ENCODE peak calls at places on chromosome 19, in six cellular contexts. One of them, this sample, is unnamed.

GRCh38 chr19:38155453-38155852 is 68.6 kb downstream of the DPF1 start:
- DNase-seq in H9: no peak
- DNase-seq in neuronal stem cell: no peak
- DNase-seq in H1: no peak
- DNase-seq in mesendoderm: peak; percentile 20
- DNase-seq in IMR-90: peak; percentile 58
- DNase-seq in this sample: peak; percentile 28

GRCh38 chr19:53102186-53102585 is 1.0 kb downstream of the ZNF160 start:
- DNase-seq in H9: no peak
- DNase-seq in neuronal stem cell: peak; percentile 5
- DNase-seq in H1: no peak
- DNase-seq in mesendoderm: peak; percentile 29
- DNase-seq in IMR-90: no peak
- DNase-seq in this sample: no peak

GRCh38 chr19:17751103-17751911 is at the start of gene FCHO1:
- DNase-seq in H9: no peak
- DNase-seq in neuronal stem cell: no peak
- DNase-seq in H1: no peak
- DNase-seq in mesendoderm: no peak
- DNase-seq in IMR-90: no peak
- DNase-seq in this sample: no peak

GRCh38 chr19:17862711-17863519 is 3.2 kb downstream of the RPL18A start:
- DNase-seq in H9: no peak
- DNase-seq in neuronal stem cell: no peak
- DNase-seq in H1: no peak
- DNase-seq in mesendoderm: no peak
- DNase-seq in IMR-90: no peak
- DNase-seq in this sample: no peak

GRCh38 chr19:40609561-40610395 is 8.6 kb downstream of the LTBP4 start:
- DNase-seq in H9: peak; percentile 95
- DNase-seq in neuronal stem cell: peak; percentile 80
- DNase-seq in H1: peak; percentile 99
- DNase-seq in mesendoderm: peak; percentile 95
- DNase-seq in IMR-90: no peak
- DNase-seq in this sample: peak; percentile 76

GRCh38 chr19:56087647-56088346 is 33.3 kb downstream of the ZNF787 start:
- DNase-seq in H9: no peak
- DNase-seq in neuronal stem cell: no peak
- DNase-seq in H1: no peak
- DNase-seq in mesendoderm: no peak
- DNase-seq in IMR-90: no peak
- DNase-seq in this sample: no peak

GRCh38 chr19:30888937-30889336 is 460.3 kb downstream of the TSHZ3 start:
- DNase-seq in H9: peak; percentile 39
- DNase-seq in neuronal stem cell: no peak
- DNase-seq in H1: no peak
- DNase-seq in mesendoderm: no peak
- DNase-seq in IMR-90: no peak
- DNase-seq in this sample: no peak

GRCh38 chr19:46928951-46929350 is 68.2 kb downstream of the ARHGAP35 start:
- DNase-seq in H9: no peak
- DNase-seq in neuronal stem cell: no peak
- DNase-seq in H1: no peak
- DNase-seq in mesendoderm: no peak
- DNase-seq in IMR-90: peak; percentile 27
- DNase-seq in this sample: peak; percentile 32

GRCh38 chr19:10533656-10534386 is 9.9 kb upstream of the ATG4D start:
- DNase-seq in H9: no peak
- DNase-seq in neuronal stem cell: no peak
- DNase-seq in H1: no peak
- DNase-seq in mesendoderm: no peak
- DNase-seq in IMR-90: peak; percentile 88
- DNase-seq in this sample: peak; percentile 98

GRCh38 chr19:17292301-17293074 is 10.7 kb downstream of the ABHD8 start:
- DNase-seq in H9: peak; percentile 95
- DNase-seq in neuronal stem cell: peak; percentile 79
- DNase-seq in H1: peak; percentile 98
- DNase-seq in mesendoderm: peak; percentile 98
- DNase-seq in IMR-90: peak; percentile 82
- DNase-seq in this sample: peak; percentile 94

GRCh38 chr19:46609511-46610412 is 8.6 kb downstream of the CALM3 start:
- DNase-seq in H9: no peak
- DNase-seq in neuronal stem cell: no peak
- DNase-seq in H1: no peak
- DNase-seq in mesendoderm: no peak
- DNase-seq in IMR-90: no peak
- DNase-seq in this sample: no peak

DNA sequence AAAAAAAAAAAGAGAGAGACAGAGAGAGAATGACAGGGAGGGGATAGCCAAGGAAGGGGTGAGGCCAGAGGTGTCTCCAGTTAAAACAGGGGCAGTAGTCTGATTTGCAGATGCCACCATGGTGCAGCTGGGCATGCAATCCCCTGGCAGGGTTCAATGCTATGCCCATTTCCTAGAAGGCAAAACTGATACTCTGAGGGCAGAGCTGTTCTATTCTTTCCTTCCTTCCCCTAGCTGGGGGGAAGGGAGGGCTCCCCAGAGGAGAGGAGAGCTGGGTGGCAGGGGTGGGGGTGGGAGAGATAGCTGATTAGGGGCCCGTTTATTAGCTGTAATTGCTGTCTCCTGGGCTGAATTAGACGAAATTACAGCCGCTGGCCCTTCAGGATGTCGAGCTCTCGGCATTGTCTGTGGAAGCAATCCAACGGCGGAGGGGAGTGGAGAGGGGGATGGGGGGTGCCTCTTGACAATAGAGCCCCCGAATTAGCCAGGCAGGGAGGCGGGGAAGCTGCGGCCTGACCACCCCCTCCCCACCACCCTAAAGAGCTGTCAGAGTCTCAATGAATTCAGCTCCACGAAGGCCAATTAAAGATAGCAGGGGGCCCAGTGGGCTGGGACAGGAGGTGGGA is 14.4 kb upstream of the DPP9 start:
- DNase-seq in H9: no peak
- DNase-seq in neuronal stem cell: peak; percentile 64
- DNase-seq in H1: no peak
- DNase-seq in mesendoderm: no peak
- DNase-seq in IMR-90: no peak
- DNase-seq in this sample: no peak
- H3K4me1 ChIP-seq in H9: no peaks in the 10 kb centered on the region
- H3K4me1 ChIP-seq in neuronal stem cell: peaks cover 13% of the 10 kb centered on the region
- H3K4me1 ChIP-seq in H1: peaks cover 9% of the 10 kb centered on the region
- H3K4me1 ChIP-seq in mesendoderm: no peaks in the 10 kb centered on the region
- H3K4me1 ChIP-seq in IMR-90: no peaks in the 10 kb centered on the region
- H3K4me1 ChIP-seq in this sample: peaks cover 3% of the 10 kb centered on the region

DNA sequence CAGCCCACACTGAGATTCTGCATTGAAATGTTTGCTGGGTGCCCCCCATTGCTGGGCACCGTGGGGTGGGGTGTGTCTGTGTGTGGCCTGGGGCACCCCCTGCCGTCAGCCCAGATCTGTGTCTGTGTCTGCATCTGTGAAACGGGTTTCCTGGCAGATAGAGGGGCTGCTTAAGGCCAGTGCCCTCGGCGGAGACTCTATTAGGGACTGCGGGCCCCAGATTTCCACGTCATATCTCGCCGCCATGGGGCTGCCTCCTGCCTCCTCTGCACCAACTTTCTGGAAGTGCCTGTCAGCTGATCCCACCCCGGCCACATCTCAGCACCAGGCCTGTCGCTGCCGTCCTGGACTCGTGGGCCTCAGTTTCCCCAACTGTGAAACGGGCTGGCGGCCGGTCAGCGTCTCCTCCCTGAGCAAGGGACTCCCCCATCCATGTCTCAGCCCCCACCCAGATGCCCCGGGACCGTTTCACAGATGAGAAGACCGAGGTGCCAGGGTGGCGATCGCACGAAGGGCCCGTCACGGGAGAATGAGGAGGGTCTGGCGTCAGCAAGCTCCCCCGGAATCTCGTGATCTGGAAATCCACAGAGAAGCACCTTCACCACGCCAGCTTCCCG is 21.4 kb downstream of the ARID3A start:
- DNase-seq in H9: no peak
- DNase-seq in neuronal stem cell: no peak
- DNase-seq in H1: no peak
- DNase-seq in mesendoderm: no peak
- DNase-seq in IMR-90: no peak
- DNase-seq in this sample: no peak
- H2BK15ac ChIP-seq in H9: no peak overlapping the region
- H2BK15ac ChIP-seq in neuronal stem cell: no peak overlapping the region
- H2BK15ac ChIP-seq in H1: no peak overlapping the region
- H2BK15ac ChIP-seq in mesendoderm: no peak overlapping the region
- H2BK15ac ChIP-seq in IMR-90: no peak overlapping the region
- H2BK15ac ChIP-seq in this sample: no peak overlapping the region

DNA sequence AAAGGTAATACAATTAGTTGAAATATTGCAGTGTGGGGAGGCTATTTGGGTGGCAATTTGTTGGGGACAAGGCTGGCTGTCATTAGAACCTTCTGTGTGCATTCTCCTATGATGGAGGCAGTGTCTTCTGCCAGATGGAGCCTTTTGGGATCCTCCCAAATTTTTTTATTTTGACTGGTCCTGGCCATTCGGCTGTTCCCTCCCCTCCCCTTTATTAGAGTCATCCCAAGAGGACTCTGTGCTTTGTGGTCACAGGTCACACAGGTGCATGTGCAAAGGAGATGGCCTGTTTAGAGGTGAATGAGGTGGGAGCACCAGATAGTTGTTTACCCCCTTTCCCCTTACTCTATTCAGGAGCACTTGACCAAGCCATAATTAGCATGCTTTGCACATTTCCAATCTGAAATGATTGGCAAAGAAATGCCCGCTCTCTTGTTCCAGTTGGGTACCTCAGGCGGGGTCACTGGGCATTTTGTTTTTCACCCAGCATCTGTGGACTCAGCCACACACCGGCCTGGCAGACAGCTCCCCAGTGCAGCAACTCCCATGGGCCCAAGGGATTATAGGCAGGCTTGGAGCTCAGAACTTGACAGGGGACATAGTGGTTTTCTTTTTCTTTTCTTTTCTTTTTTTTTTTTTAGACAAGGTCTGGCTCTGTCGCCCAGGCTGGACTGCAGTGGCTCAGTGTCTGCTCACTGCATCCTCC is 19.8 kb downstream of the GATAD2A start:
- DNase-seq in H9: no peak
- DNase-seq in neuronal stem cell: no peak
- DNase-seq in H1: no peak
- DNase-seq in mesendoderm: no peak
- DNase-seq in IMR-90: no peak
- DNase-seq in this sample: no peak
- H3K4me1 ChIP-seq in H9: peaks cover 2% of the 10 kb centered on the region
- H3K4me1 ChIP-seq in neuronal stem cell: no peaks in the 10 kb centered on the region
- H3K4me1 ChIP-seq in H1: peaks cover 7% of the 10 kb centered on the region
- H3K4me1 ChIP-seq in mesendoderm: no peaks in the 10 kb centered on the region
- H3K4me1 ChIP-seq in IMR-90: no peaks in the 10 kb centered on the region
- H3K4me1 ChIP-seq in this sample: peaks cover 14% of the 10 kb centered on the region

GRCh38 chr19:50147462-50148423 is 15.3 kb downstream of the IZUMO2 start:
- DNase-seq in H9: peak; percentile 89
- DNase-seq in neuronal stem cell: peak; percentile 89
- DNase-seq in H1: peak; percentile 86
- DNase-seq in mesendoderm: peak; percentile 96
- DNase-seq in IMR-90: peak; percentile 92
- DNase-seq in this sample: peak; percentile 67
- H2BK15ac ChIP-seq in H9: no peak overlapping the region
- H2BK15ac ChIP-seq in neuronal stem cell: peak overlapping the region; percentile 62
- H2BK15ac ChIP-seq in H1: no peak overlapping the region
- H2BK15ac ChIP-seq in mesendoderm: no peak overlapping the region
- H2BK15ac ChIP-seq in IMR-90: no peak overlapping the region
- H2BK15ac ChIP-seq in this sample: no peak overlapping the region

GRCh38 chr19:45113628-45114027 is 20.6 kb downstream of the PPP1R37 start:
- DNase-seq in H9: no peak
- DNase-seq in neuronal stem cell: no peak
- DNase-seq in H1: no peak
- DNase-seq in mesendoderm: no peak
- DNase-seq in IMR-90: no peak
- DNase-seq in this sample: no peak

GRCh38 chr19:45114116-45114515 is 21.1 kb downstream of the PPP1R37 start:
- DNase-seq in H9: no peak
- DNase-seq in neuronal stem cell: no peak
- DNase-seq in H1: no peak
- DNase-seq in mesendoderm: no peak
- DNase-seq in IMR-90: no peak
- DNase-seq in this sample: no peak

GRCh38 chr19:45117167-45117594 is 24.2 kb downstream of the PPP1R37 start:
- DNase-seq in H9: no peak
- DNase-seq in neuronal stem cell: no peak
- DNase-seq in H1: no peak
- DNase-seq in mesendoderm: no peak
- DNase-seq in IMR-90: peak; percentile 20
- DNase-seq in this sample: peak; percentile 40

GRCh38 chr19:45117666-45118065 is 24.7 kb downstream of the PPP1R37 start:
- DNase-seq in H9: no peak
- DNase-seq in neuronal stem cell: no peak
- DNase-seq in H1: no peak
- DNase-seq in mesendoderm: no peak
- DNase-seq in IMR-90: no peak
- DNase-seq in this sample: no peak

GRCh38 chr19:45115809-45116615 is 23.0 kb downstream of the PPP1R37 start:
- DNase-seq in H9: no peak
- DNase-seq in neuronal stem cell: no peak
- DNase-seq in H1: no peak
- DNase-seq in mesendoderm: no peak
- DNase-seq in IMR-90: no peak
- DNase-seq in this sample: no peak
- H3K4me1 ChIP-seq in H9: no peaks in the 10 kb centered on the region
- H3K4me1 ChIP-seq in neuronal stem cell: peaks cover 16% of the 10 kb centered on the region
- H3K4me1 ChIP-seq in H1: peaks cover 21% of the 10 kb centered on the region
- H3K4me1 ChIP-seq in mesendoderm: no peaks in the 10 kb centered on the region
- H3K4me1 ChIP-seq in IMR-90: no peaks in the 10 kb centered on the region
- H3K4me1 ChIP-seq in this sample: peaks cover 25% of the 10 kb centered on the region

DNA sequence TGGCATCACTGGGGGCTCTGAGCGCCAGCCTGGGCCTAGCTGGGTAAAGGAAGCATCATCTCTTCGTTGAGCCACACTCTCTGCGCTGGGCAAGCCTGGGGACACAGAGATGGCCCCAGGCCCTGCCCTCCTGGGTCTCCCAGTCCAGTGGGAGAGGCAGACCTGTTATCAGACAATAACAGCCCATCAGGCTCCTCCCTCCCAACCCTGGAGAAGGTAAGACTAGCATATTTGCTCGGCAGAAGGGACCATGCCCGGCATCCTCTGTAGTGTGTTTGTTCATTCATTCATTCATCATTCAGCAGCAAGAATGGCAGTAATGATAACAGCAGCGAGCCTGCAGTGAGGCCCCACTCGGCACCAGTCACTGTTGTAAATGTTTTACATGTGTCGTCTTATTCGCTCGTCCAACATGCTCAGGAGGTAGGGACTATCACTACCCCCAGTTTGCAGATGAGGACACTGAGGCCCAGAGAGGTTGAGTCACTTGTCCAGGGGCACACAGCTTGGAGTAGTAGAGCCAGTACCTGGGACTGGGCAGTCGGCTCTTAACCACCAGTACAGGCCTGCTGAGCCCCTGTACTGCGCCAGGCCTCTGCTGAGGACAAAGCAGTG is 33.2 kb downstream of the PAK4 start:
- DNase-seq in H9: no peak
- DNase-seq in neuronal stem cell: no peak
- DNase-seq in H1: no peak
- DNase-seq in mesendoderm: no peak
- DNase-seq in IMR-90: no peak
- DNase-seq in this sample: no peak
- H2BK15ac ChIP-seq in H9: no peak overlapping the region
- H2BK15ac ChIP-seq in neuronal stem cell: no peak overlapping the region
- H2BK15ac ChIP-seq in H1: no peak overlapping the region
- H2BK15ac ChIP-seq in mesendoderm: no peak overlapping the region
- H2BK15ac ChIP-seq in IMR-90: no peak overlapping the region
- H2BK15ac ChIP-seq in this sample: no peak overlapping the region

GRCh38 chr19:29675120-29675649 is 9.9 kb downstream of the PLEKHF1 start:
- DNase-seq in H9: no peak
- DNase-seq in neuronal stem cell: no peak
- DNase-seq in H1: no peak
- DNase-seq in mesendoderm: no peak
- DNase-seq in IMR-90: no peak
- DNase-seq in this sample: no peak
- H3K4me1 ChIP-seq in H9: no peaks in the 10 kb centered on the region
- H3K4me1 ChIP-seq in neuronal stem cell: peaks cover 13% of the 10 kb centered on the region
- H3K4me1 ChIP-seq in H1: no peaks in the 10 kb centered on the region
- H3K4me1 ChIP-seq in mesendoderm: no peaks in the 10 kb centered on the region
- H3K4me1 ChIP-seq in IMR-90: peaks cover 5% of the 10 kb centered on the region
- H3K4me1 ChIP-seq in this sample: peaks cover 12% of the 10 kb centered on the region

This sample was measured in mesenchymal stem cell.